ENCODE peak calls at places on chromosomes 16 and 17, in nine cellular contexts. N is lower leg skin; A is SK-N-SH; F is GM06990; V is kidney epithelial cell; M is coronary artery; Q is HFFc6; K is dorsolateral prefrontal cortex; D is CD8-positive, alpha-beta T cell. Y is an unnamed sample.

GRCh38 chr16:590875-591200 is 972 bp downstream of the RAB40C start:
- DNase-seq in A (no peak), Q (no peak), D (no peak), N (no peak), F (no peak), K (no peak), V (no peak), M (no peak), Y (no peak)

GRCh38 chr17:43736389-43736788 is 22.2 kb downstream of the SOST start:
- DNase-seq in Q (no peak), V (no peak), N (no peak), M (no peak), F (no peak), K (no peak), D (no peak), A (no peak), Y (no peak)

GRCh38 chr16:31202402-31203385 is at the start of gene PYCARD:
- DNase-seq in N (peak; percentile 94), F (peak; percentile 81), V (no peak), D (peak; percentile 21), M (no peak), A (peak; percentile 60), Q (peak; percentile 21), K (no peak), Y (peak; percentile 69)

GRCh38 chr17:28901866-28902818 is 737 bp downstream of the DHRS13 start:
- DNase-seq in K (no peak), A (peak; percentile 83), V (no peak), M (no peak), Q (no peak), N (no peak), F (no peak), D (peak; percentile 48), Y (peak; percentile 69)

GRCh38 chr17:3827124-3827773 is 18.8 kb downstream of the NCBP3 start:
- DNase-seq in D (peak; percentile 61), N (no peak), K (peak; percentile 90), A (peak; percentile 61), Q (peak; percentile 59), F (no peak), M (no peak), V (peak; percentile 41), Y (peak; percentile 49)

GRCh38 chr16:6684076-6684673 is 648.5 kb upstream of the RBFOX1 start:
- DNase-seq in F (no peak), V (peak; percentile 2), N (no peak), Q (no peak), K (peak; percentile 58), A (peak; percentile 36), M (no peak), D (no peak), Y (peak; percentile 12)

GRCh38 chr17:73268582-73269328 is 7.1 kb upstream of the CPSF4L start:
- DNase-seq in D (no peak), A (peak; percentile 39), Q (no peak), F (no peak), K (no peak), N (no peak), V (no peak), M (no peak), Y (no peak)

GRCh38 chr17:21194210-21194609 is 19.8 kb downstream of the TMEM11 start:
- DNase-seq in A (peak; percentile 39), N (no peak), F (no peak), V (no peak), K (no peak), M (no peak), D (no peak), Q (no peak), Y (no peak)

GRCh38 chr17:28499366-28499668 is 6.8 kb upstream of the FOXN1 start:
- DNase-seq in K (no peak), N (no peak), Q (no peak), V (no peak), A (no peak), F (no peak), D (no peak), M (no peak), Y (no peak)

GRCh38 chr17:16989953-16990860 is 18.3 kb upstream of the TNFRSF13B start:
- DNase-seq in F (no peak), Q (peak; percentile 69), K (no peak), V (no peak), N (peak; percentile 82), M (no peak), D (no peak), A (no peak), Y (no peak)

GRCh38 chr17:57257213-57257873 is 1.0 kb downstream of the MSI2 start:
- DNase-seq in K (no peak), V (no peak), A (peak; percentile 40), Q (no peak), N (no peak), D (no peak), F (no peak), M (no peak), Y (no peak)

GRCh38 chr16:3637371-3637923 is 17.0 kb upstream of the DNASE1 start:
- DNase-seq in D (no peak), N (peak; percentile 37), M (no peak), V (no peak), A (peak; percentile 29), F (no peak), K (no peak), Q (no peak), Y (peak; percentile 51)

GRCh38 chr17:4893721-4894560 is 5.4 kb upstream of the C17orf107 start:
- DNase-seq in M (no peak), F (no peak), A (no peak), N (no peak), K (no peak), V (no peak), Q (no peak), D (no peak), Y (no peak)

GRCh38 chr17:4897198-4897657 is 2.1 kb upstream of the C17orf107 start:
- DNase-seq in V (no peak), K (no peak), A (no peak), F (no peak), N (no peak), Q (no peak), M (peak; percentile 74), D (no peak), Y (no peak)

GRCh38 chr17:4896332-4897197 is 2.8 kb upstream of the C17orf107 start:
- DNase-seq in V (no peak), A (no peak), Q (no peak), D (no peak), M (peak; percentile 70), F (no peak), K (no peak), N (no peak), Y (no peak)

GRCh38 chr17:4895121-4895520 is 4.2 kb upstream of the C17orf107 start:
- DNase-seq in F (no peak), Q (no peak), A (no peak), D (no peak), K (no peak), M (no peak), V (no peak), N (no peak), Y (no peak)

DNA sequence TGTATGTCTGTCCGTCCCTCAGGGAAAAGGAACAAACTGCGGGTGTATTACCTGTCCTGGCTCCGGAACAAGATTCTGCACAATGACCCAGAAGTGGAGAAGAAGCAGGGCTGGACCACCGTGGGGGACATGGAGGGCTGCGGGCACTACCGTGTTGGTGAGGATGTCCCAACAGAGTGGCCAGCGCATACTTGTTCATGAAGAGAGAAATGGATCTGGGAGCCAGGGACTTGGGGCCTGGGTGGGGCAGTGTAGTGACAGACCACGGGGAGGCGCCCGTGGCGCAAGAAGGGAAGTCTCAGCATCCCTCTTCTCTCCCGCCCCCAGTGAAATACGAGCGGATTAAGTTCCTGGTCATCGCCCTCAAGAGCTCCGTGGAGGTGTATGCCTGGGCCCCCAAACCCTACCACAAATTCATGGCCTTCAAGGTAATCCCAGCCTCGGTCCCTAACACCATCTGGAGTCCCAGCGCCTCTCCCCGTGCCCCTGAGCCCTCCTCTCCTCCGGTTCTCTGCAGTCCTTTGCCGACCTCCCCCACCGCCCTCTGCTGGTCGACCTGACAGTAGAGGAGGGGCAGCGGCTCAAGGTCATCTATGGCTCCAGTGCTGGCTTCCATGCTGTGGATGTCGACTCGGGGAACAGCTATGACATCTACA is 3.5 kb upstream of the C17orf107 start:
- DNase-seq in D (no peak), K (no peak), A (no peak), Q (no peak), F (no peak), M (peak; percentile 71), V (no peak), N (no peak), Y (no peak)
- TF ChIP-seq CTCF in D (no peak), K (no peak), A (no peak), Q (peak; percentile 40), F (peak; percentile 15), M (no peak), V (peak; percentile 11), N (no peak), Y (no peak)

DNA sequence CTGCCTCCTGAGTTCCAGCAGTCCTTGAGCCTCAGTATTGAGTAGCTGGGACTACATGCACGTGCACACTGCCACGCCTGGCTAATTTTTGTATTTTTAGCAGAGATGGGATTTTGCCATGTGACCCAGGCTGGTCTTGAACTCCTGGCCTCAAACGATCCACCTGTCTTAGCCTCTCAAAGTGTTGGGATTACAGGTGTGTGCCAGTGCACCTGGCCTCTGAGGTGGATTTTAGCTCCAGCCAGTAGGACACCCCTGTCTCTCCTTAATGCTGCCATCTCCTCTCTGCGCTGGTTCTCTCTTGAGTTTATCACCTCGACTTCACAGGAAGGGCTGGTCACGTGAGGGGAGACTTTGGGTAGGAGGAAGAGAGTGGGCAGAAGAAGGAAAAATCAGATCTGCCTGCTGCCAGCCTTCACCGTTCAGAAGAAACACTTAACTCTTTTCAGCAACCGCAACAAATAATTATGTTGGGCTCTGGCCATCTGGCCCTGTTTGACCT is 55.1 kb downstream of the NDE1 start:
- DNase-seq in K (no peak), F (no peak), N (no peak), A (no peak), D (no peak), Q (no peak), M (no peak), V (no peak), Y (no peak)
- TF ChIP-seq CTCF in K (no peak), F (no peak), N (no peak), A (no peak), D (no peak), Q (no peak), M (no peak), V (no peak), Y (no peak)

DNA sequence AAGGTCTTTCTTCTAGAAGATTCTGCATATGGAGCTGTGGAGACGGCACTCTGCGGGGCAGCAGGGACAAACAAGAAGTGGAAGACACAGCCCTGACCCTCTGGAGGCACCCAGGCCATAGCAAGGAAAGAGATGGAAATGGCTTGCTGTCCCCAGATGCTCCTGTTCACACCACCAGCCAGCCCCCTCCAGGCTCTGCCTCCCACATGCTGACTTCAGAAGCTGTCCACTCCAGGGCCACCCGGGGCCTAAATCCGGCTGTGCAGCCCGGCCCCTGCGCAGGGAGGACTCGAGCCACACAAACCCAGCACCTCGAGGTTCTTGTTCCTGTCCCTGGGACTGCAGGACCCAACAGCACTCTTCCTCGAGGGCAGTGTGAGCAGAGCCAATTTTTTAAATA is 16.6 kb downstream of the RBFOX3 start:
- DNase-seq in A (no peak), F (no peak), M (no peak), D (no peak), Q (no peak), V (no peak), K (no peak), N (no peak), Y (no peak)
- TF ChIP-seq CTCF in A (no peak), F (no peak), M (no peak), D (no peak), Q (no peak), V (no peak), K (no peak), N (no peak), Y (no peak)

DNA sequence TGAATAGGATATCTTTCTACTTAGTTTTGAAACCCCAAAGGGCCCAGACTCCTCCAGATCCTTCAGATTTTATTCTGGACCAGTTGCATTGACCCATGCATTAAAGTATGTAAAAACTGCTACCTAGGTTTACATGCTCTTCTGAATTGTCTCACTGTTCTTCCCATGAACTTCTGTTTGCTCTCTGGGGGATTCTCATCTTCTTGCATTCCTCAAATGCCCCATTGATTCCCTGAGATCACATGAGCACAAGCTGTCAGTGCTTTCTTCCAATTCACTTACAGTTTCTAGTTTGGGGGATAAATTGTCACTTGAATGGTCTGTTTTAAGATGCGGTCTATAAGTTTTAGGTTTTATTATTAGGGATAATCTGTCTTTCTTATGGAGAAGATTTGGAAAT is 188.9 kb upstream of the KIF2B start:
- DNase-seq in A (no peak), Q (no peak), D (no peak), M (no peak), V (no peak), F (no peak), N (no peak), K (no peak), Y (no peak)
- TF ChIP-seq CTCF in A (no peak), Q (no peak), D (no peak), M (no peak), V (no peak), F (no peak), N (no peak), K (no peak), Y (no peak)